ENCODE peak calls at places on chromosomes 11 and 22, in five cellular contexts. J is neural crest cell, V is AG09309, Y is IMR-90, Q is fibroblast of the aortic adventitia. U is an unnamed sample.

GRCh38 chr11:94553938-94554337 is 10.2 kb downstream of the FUT4 start:
- DNase-seq in J (no peak), V (no peak), Y (peak; percentile 91), Q (peak; percentile 68), U (no peak)

GRCh38 chr11:11787305-11788066 is 54.3 kb upstream of the USP47 start:
- DNase-seq in J (peak; percentile 86), V (peak; percentile 35), Y (peak; percentile 70), Q (peak; percentile 78), U (peak; percentile 55)

GRCh38 chr22:49869855-49870712 is 16.4 kb downstream of the ZBED4 start:
- DNase-seq in J (no peak), V (no peak), Y (no peak), Q (no peak), U (no peak)

GRCh38 chr11:113796663-113797259 is 17.2 kb downstream of the CLDN25 start:
- DNase-seq in J (peak; percentile 13), V (no peak), Y (peak; percentile 34), Q (peak; percentile 53), U (no peak)

GRCh38 chr11:843818-844692 is 1.4 kb downstream of the TSPAN4 start:
- DNase-seq in J (no peak), V (peak; percentile 92), Y (peak; percentile 90), Q (peak; percentile 99), U (peak; percentile 97)

GRCh38 chr11:94325681-94326080 is 21.3 kb downstream of the IZUMO1R start:
- DNase-seq in J (no peak), V (no peak), Y (peak; percentile 19), Q (peak; percentile 15), U (no peak)

GRCh38 chr22:29207231-29207550 is 1.5 kb downstream of the EMID1 start:
- DNase-seq in J (no peak), V (no peak), Y (no peak), Q (no peak), U (no peak)

GRCh38 chr11:113806403-113806802 is 26.8 kb downstream of the CLDN25 start:
- DNase-seq in J (peak; percentile 59), V (no peak), Y (peak; percentile 7), Q (peak; percentile 13), U (no peak)

GRCh38 chr11:11770921-11771484 is 70.8 kb upstream of the USP47 start:
- DNase-seq in J (no peak), V (no peak), Y (no peak), Q (no peak), U (no peak)

GRCh38 chr11:133936136-133936535 is 20.6 kb downstream of the IGSF9B start:
- DNase-seq in J (no peak), V (no peak), Y (no peak), Q (no peak), U (no peak)

GRCh38 chr11:86158716-86159669 is 85.6 kb upstream of the EED start:
- DNase-seq in J (no peak), V (no peak), Y (no peak), Q (no peak), U (no peak)

GRCh38 chr11:83611616-83612015 is 325.4 kb upstream of the CCDC90B start:
- DNase-seq in J (no peak), V (no peak), Y (no peak), Q (no peak), U (no peak)

GRCh38 chr22:24437820-24438328 is 10.5 kb downstream of the ADORA2A start:
- DNase-seq in J (no peak), V (no peak), Y (no peak), Q (peak; percentile 11), U (no peak)

GRCh38 chr11:46967962-46968361 is 31.4 kb downstream of the CSTPP1 start:
- DNase-seq in J (no peak), V (no peak), Y (no peak), Q (no peak), U (no peak)

GRCh38 chr11:45272701-45273100 is 13.4 kb downstream of the SYT13 start:
- DNase-seq in J (no peak), V (no peak), Y (no peak), Q (no peak), U (no peak)

GRCh38 chr11:13384837-13385417 is 78.1 kb downstream of the BTBD10 start:
- DNase-seq in J (peak; percentile 48), V (peak; percentile 1), Y (peak; percentile 68), Q (peak; percentile 65), U (no peak)

GRCh38 chr11:64233913-64234839 is at the start of gene VEGFB:
- DNase-seq in J (no peak), V (no peak), Y (peak; percentile 26), Q (peak; percentile 27), U (no peak)

GRCh38 chr11:69141742-69142141 is 14.0 kb upstream of the SMIM38 start:
- DNase-seq in J (no peak), V (no peak), Y (peak; percentile 8), Q (no peak), U (no peak)

GRCh38 chr11:60367009-60367408 is 11.3 kb upstream of the MS4A7 start:
- DNase-seq in J (no peak), V (no peak), Y (no peak), Q (no peak), U (no peak)

GRCh38 chr11:8363924-8364323 is 100.2 kb upstream of the LMO1 start:
- DNase-seq in J (no peak), V (no peak), Y (no peak), Q (peak; percentile 11), U (no peak)

GRCh38 chr11:47552086-47552580 is 799 bp downstream of the CELF1 start:
- DNase-seq in J (peak; percentile 20), V (no peak), Y (peak; percentile 52), Q (peak; percentile 60), U (no peak)

GRCh38 chr11:9172394-9172793 is 81.0 kb upstream of the SCUBE2 start:
- DNase-seq in J (no peak), V (no peak), Y (no peak), Q (no peak), U (no peak)

GRCh38 chr11:94557391-94557790 is 9.8 kb upstream of the PIWIL4 start:
- DNase-seq in J (no peak), V (no peak), Y (peak; percentile 58), Q (peak; percentile 61), U (no peak)

GRCh38 chr11:63763506-63764200 is 4.9 kb downstream of the ZFTA start:
- DNase-seq in J (peak; percentile 13), V (no peak), Y (no peak), Q (no peak), U (no peak)

GRCh38 chr22:17477401-17477833 is 85.9 kb upstream of the SLC25A18 start:
- DNase-seq in J (no peak), V (no peak), Y (no peak), Q (peak; percentile 24), U (peak; percentile 55)

GRCh38 chr11:8839957-8840945 is 70.7 kb upstream of the AKIP1 start:
- DNase-seq in J (peak; percentile 29), V (no peak), Y (peak; percentile 74), Q (no peak), U (no peak)

GRCh38 chr11:131894615-131895544 is 524.5 kb downstream of the NTM start:
- DNase-seq in J (no peak), V (no peak), Y (no peak), Q (no peak), U (no peak)

GRCh38 chr11:468036-468435 is 18.0 kb downstream of the PTDSS2 start:
- DNase-seq in J (no peak), V (no peak), Y (no peak), Q (no peak), U (no peak)

GRCh38 chr11:35324981-35325380 is 94.4 kb downstream of the SLC1A2 start:
- DNase-seq in J (no peak), V (no peak), Y (peak; percentile 40), Q (peak; percentile 37), U (no peak)

GRCh38 chr22:50507991-50508884 is at the start of gene NCAPH2:
- DNase-seq in J (peak; percentile 97), V (peak; percentile 76), Y (peak; percentile 95), Q (peak; percentile 97), U (peak; percentile 97)

GRCh38 chr11:17526931-17527660 is 17.1 kb downstream of the USH1C start:
- DNase-seq in J (no peak), V (no peak), Y (no peak), Q (no peak), U (no peak)

GRCh38 chr22:45603631-45604030 is 68.0 kb upstream of the ATXN10 start:
- DNase-seq in J (no peak), V (no peak), Y (no peak), Q (no peak), U (no peak)

GRCh38 chr11:67521924-67522323 is 1.3 kb downstream of the CABP2 start:
- DNase-seq in J (no peak), V (no peak), Y (no peak), Q (no peak), U (no peak)

GRCh38 chr11:79371724-79372123 is 69.1 kb downstream of the TENM4 start:
- DNase-seq in J (no peak), V (no peak), Y (no peak), Q (no peak), U (no peak)

GRCh38 chr11:13216019-13217006 is 61.3 kb upstream of the BMAL1 start:
- DNase-seq in J (no peak), V (peak; percentile 90), Y (peak; percentile 98), Q (peak; percentile 89), U (peak; percentile 68)

GRCh38 chr11:46519351-46519750 is 74.5 kb downstream of the AMBRA1 start:
- DNase-seq in J (no peak), V (no peak), Y (no peak), Q (no peak), U (no peak)

GRCh38 chr22:28051787-28052356 is 132.8 kb upstream of the PITPNB start:
- DNase-seq in J (peak; percentile 85), V (no peak), Y (peak; percentile 61), Q (peak; percentile 79), U (no peak)
- TF ChIP-seq CTCF in J (peak; percentile 90), V (peak; percentile 96), Y (peak; percentile 90), Q (peak; percentile 97), U (peak; percentile 81)

DNA sequence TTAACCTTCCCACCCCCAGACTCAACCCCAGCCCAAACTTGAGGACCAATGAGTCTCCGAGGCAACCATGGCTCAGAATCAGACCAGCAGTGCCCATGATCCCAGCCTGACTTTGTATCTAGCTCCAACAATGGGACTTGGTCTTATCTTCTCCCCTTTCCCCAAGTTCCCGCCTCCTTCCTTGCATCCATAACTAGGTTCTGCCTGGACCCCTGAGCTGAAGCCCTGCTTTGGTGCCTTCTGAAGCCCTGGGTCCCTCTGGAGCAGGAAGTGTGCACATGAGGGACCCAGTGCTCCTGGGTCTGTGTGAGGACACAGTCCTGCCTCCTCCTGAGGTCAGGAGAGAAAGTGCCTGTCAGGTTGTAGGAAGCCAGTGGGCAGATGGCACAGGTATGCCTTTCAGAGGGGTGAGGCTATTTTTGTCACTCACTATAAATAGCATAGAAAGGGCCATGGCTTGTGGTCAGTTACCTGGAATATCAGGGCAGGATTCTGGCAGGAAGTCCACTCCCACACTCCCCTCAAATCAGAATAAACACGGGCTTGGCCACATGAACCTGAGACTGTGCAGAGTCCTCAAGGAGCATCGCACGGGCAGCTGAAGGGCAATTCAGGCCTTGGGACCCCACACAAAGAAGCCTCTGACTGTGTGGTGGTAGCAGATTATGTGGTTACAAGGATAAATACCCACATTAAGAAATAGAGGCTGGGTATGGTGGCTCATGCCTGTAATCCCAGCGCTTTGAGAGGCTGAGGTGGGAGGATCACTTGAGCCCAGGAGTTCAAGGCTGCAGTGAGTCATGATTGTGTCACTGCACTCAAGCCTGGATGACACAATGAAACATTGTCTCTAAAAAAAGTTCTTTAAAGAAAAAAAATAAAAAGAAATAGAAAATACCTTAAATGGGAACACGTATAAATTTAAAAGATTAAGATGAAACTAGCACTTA is 27.4 kb downstream of the RCN1 start:
- DNase-seq in J (no peak), V (no peak), Y (peak; percentile 80), Q (peak; percentile 46), U (no peak)
- TF ChIP-seq CTCF in J (no peak), V (no peak), Y (no peak), Q (no peak), U (no peak)

GRCh38 chr11:75223954-75224643 is 16.5 kb upstream of the TPBGL start:
- DNase-seq in J (no peak), V (no peak), Y (no peak), Q (no peak), U (peak; percentile 34)
- TF ChIP-seq CTCF in J (no peak), V (no peak), Y (no peak), Q (no peak), U (no peak)

GRCh38 chr11:99911116-99911515 is 776.0 kb upstream of the ARHGAP42 start:
- DNase-seq in J (no peak), V (no peak), Y (no peak), Q (no peak), U (no peak)
- TF ChIP-seq CTCF in J (peak; percentile 21), V (no peak), Y (no peak), Q (no peak), U (no peak)